ENCODE peak calls at places on chromosome 5, in ten cellular contexts. E is HCT116, U is BE2C, R is transverse colon, C is lower lobe of right lung, M is neuronal stem cell, V is aorta, H is hepatocyte, B is right lobe of liver, O is heart right ventricle. A is an unnamed sample. For H3K4me1, the result is how much of the 10 kb centered on the place peaks cover.

GRCh38 chr5:82812575-82812974 is 264.6 kb downstream of the TMEM167A start:
- DNase-seq in E (no peak), U (no peak), R (no peak), C (no peak), M (no peak), V (no peak), H (no peak), B (no peak), O (no peak), A (no peak)

GRCh38 chr5:7745882-7746735 is 104.8 kb downstream of the CFAP90 start:
- DNase-seq in E (peak), U (peak), R (peak), C (peak), M (peak), V (peak), H (peak), B (peak), O (peak), A (peak)

GRCh38 chr5:137442660-137443059 is 56.5 kb downstream of the SPOCK1 start:
- DNase-seq in E (no peak), U (no peak), R (no peak), C (no peak), M (no peak), V (no peak), H (no peak), B (no peak), O (no peak), A (no peak)

GRCh38 chr5:35921930-35922329 is 16.5 kb downstream of the CAPSL start:
- DNase-seq in E (no peak), U (no peak), R (no peak), C (no peak), M (no peak), V (no peak), H (no peak), B (no peak), O (no peak), A (no peak)

GRCh38 chr5:33423018-33423630 is 17.6 kb upstream of the TARS1 start:
- DNase-seq in E (peak), U (no peak), R (no peak), C (no peak), M (no peak), V (no peak), H (peak), B (no peak), O (no peak), A (peak)

GRCh38 chr5:149886697-149887470 is 57.7 kb downstream of the PDE6A start:
- DNase-seq in E (no peak), U (no peak), R (no peak), C (no peak), M (no peak), V (no peak), H (no peak), B (no peak), O (no peak), A (no peak)

GRCh38 chr5:102867999-102868662 is 113.0 kb downstream of the PAM start:
- DNase-seq in E (no peak), U (peak), R (no peak), C (no peak), M (no peak), V (no peak), H (no peak), B (no peak), O (no peak), A (no peak)

GRCh38 chr5:96088676-96089075 is 127.0 kb upstream of the ELL2 start:
- DNase-seq in E (no peak), U (no peak), R (no peak), C (no peak), M (no peak), V (no peak), H (no peak), B (no peak), O (no peak), A (no peak)

GRCh38 chr5:57488308-57488955 is 5.8 kb upstream of the ACTBL2 start:
- DNase-seq in E (no peak), U (no peak), R (no peak), C (no peak), M (no peak), V (no peak), H (no peak), B (no peak), O (peak), A (no peak)

GRCh38 chr5:139638736-139639618 is 9.2 kb upstream of the CXXC5 start:
- DNase-seq in E (no peak), U (peak), R (peak), C (no peak), M (no peak), V (no peak), H (peak), B (no peak), O (no peak), A (no peak)

GRCh38 chr5:135039526-135040296 is 5.7 kb upstream of the PITX1 start:
- DNase-seq in E (no peak), U (no peak), R (no peak), C (peak), M (no peak), V (peak), H (peak), B (no peak), O (no peak), A (peak)

GRCh38 chr5:444226-444625 is 1.2 kb downstream of the EXOC3 start:
- DNase-seq in E (no peak), U (no peak), R (peak), C (no peak), M (no peak), V (peak), H (no peak), B (peak), O (no peak), A (no peak)

GRCh38 chr5:133668458-133668857 is 56.1 kb upstream of the FSTL4 start:
- DNase-seq in E (no peak), U (no peak), R (no peak), C (no peak), M (no peak), V (no peak), H (no peak), B (no peak), O (no peak), A (no peak)

GRCh38 chr5:38381361-38381760 is 123.0 kb downstream of the EGFLAM start:
- DNase-seq in E (no peak), U (no peak), R (no peak), C (no peak), M (no peak), V (no peak), H (no peak), B (no peak), O (no peak), A (no peak)

GRCh38 chr5:132411382-132411925 is 41.9 kb downstream of the SLC22A5 start:
- DNase-seq in E (no peak), U (no peak), R (peak), C (no peak), M (no peak), V (no peak), H (peak), B (peak), O (no peak), A (no peak)

GRCh38 chr5:73370620-73371583 is 77.7 kb downstream of the FOXD1 start:
- DNase-seq in E (peak), U (peak), R (no peak), C (no peak), M (no peak), V (no peak), H (peak), B (no peak), O (no peak), A (no peak)

GRCh38 chr5:163161512-163161911 is 275.9 kb upstream of the CCNG1 start:
- DNase-seq in E (no peak), U (no peak), R (no peak), C (no peak), M (no peak), V (no peak), H (no peak), B (no peak), O (no peak), A (no peak)

GRCh38 chr5:146828385-146828784 is 50.2 kb downstream of the PPP2R2B start:
- DNase-seq in E (no peak), U (peak), R (no peak), C (no peak), M (no peak), V (no peak), H (peak), B (no peak), O (no peak), A (no peak)

GRCh38 chr5:23136958-23137357 is 283.8 kb upstream of the CDH12 start:
- DNase-seq in E (no peak), U (no peak), R (no peak), C (no peak), M (no peak), V (no peak), H (no peak), B (no peak), O (no peak), A (no peak)

GRCh38 chr5:168786142-168786541 is 207.0 kb upstream of the PANK3 start:
- DNase-seq in E (peak), U (no peak), R (no peak), C (no peak), M (no peak), V (no peak), H (no peak), B (no peak), O (no peak), A (no peak)

GRCh38 chr5:163350083-163350482 is 87.3 kb upstream of the CCNG1 start:
- DNase-seq in E (no peak), U (peak), R (no peak), C (no peak), M (no peak), V (no peak), H (peak), B (no peak), O (no peak), A (peak)

GRCh38 chr5:134003957-134004625 is 684 bp downstream of the VDAC1 start:
- DNase-seq in E (no peak), U (peak), R (peak), C (peak), M (peak), V (peak), H (peak), B (peak), O (peak), A (peak)

GRCh38 chr5:1380011-1380817 is 35.3 kb upstream of the CLPTM1L start:
- DNase-seq in E (no peak), U (peak), R (peak), C (peak), M (peak), V (no peak), H (peak), B (no peak), O (no peak), A (peak)

GRCh38 chr5:78751872-78752271 is 103.3 kb upstream of the LHFPL2 start:
- DNase-seq in E (no peak), U (no peak), R (no peak), C (no peak), M (no peak), V (no peak), H (no peak), B (no peak), O (no peak), A (no peak)

GRCh38 chr5:39671421-39672110 is 246.8 kb upstream of the DAB2 start:
- DNase-seq in E (no peak), U (no peak), R (no peak), C (no peak), M (no peak), V (no peak), H (no peak), B (no peak), O (no peak), A (no peak)

GRCh38 chr5:57002959-57003485 is 51.1 kb upstream of the MIER3 start:
- DNase-seq in E (no peak), U (no peak), R (no peak), C (no peak), M (no peak), V (no peak), H (peak), B (no peak), O (no peak), A (no peak)

GRCh38 chr5:55800924-55801323 is 50.2 kb upstream of the IL31RA start:
- DNase-seq in E (no peak), U (no peak), R (no peak), C (no peak), M (no peak), V (no peak), H (no peak), B (no peak), O (no peak), A (no peak)

GRCh38 chr5:175652741-175653663 is 4.9 kb upstream of the HRH2 start:
- DNase-seq in E (no peak), U (no peak), R (peak), C (no peak), M (no peak), V (no peak), H (no peak), B (no peak), O (no peak), A (no peak)

GRCh38 chr5:57817001-57817453 is 334.4 kb upstream of the ACTBL2 start:
- DNase-seq in E (no peak), U (no peak), R (no peak), C (no peak), M (no peak), V (no peak), H (peak), B (no peak), O (no peak), A (no peak)

GRCh38 chr5:134438268-134438622 is 26.6 kb upstream of the CDKN2AIPNL start:
- DNase-seq in E (no peak), U (no peak), R (no peak), C (no peak), M (no peak), V (no peak), H (no peak), B (no peak), O (no peak), A (no peak)

GRCh38 chr5:123705741-123706140 is 193.8 kb downstream of the CSNK1G3 start:
- DNase-seq in E (no peak), U (no peak), R (no peak), C (no peak), M (no peak), V (no peak), H (no peak), B (no peak), O (no peak), A (no peak)

GRCh38 chr5:179754024-179754423 is 21.4 kb downstream of the MAML1 start:
- DNase-seq in E (no peak), U (no peak), R (no peak), C (peak), M (no peak), V (peak), H (no peak), B (no peak), O (no peak), A (no peak)

GRCh38 chr5:142097681-142098080 is 10.9 kb upstream of the NDFIP1 start:
- DNase-seq in E (no peak), U (no peak), R (no peak), C (no peak), M (no peak), V (no peak), H (peak), B (no peak), O (no peak), A (no peak)

GRCh38 chr5:93721045-93721444 is 20.4 kb downstream of the POU5F2 start:
- DNase-seq in E (no peak), U (no peak), R (no peak), C (no peak), M (no peak), V (no peak), H (no peak), B (no peak), O (no peak), A (no peak)
- H3K4me1 ChIP-seq in E (under half), U (under half), R (under half), C (under half), M (under half), V (under half), H (under half), B (under half), O (under half), A (under half)

GRCh38 chr5:36929438-36929837 is 52.9 kb downstream of the NIPBL start:
- DNase-seq in E (no peak), U (no peak), R (no peak), C (no peak), M (no peak), V (no peak), H (no peak), B (no peak), O (no peak), A (no peak)

GRCh38 chr5:36934740-36935356 is 58.3 kb downstream of the NIPBL start:
- DNase-seq in E (no peak), U (no peak), R (no peak), C (no peak), M (no peak), V (no peak), H (no peak), B (no peak), O (no peak), A (no peak)

GRCh38 chr5:36935805-36936204 is 59.2 kb downstream of the NIPBL start:
- DNase-seq in E (no peak), U (no peak), R (no peak), C (no peak), M (no peak), V (no peak), H (no peak), B (no peak), O (no peak), A (no peak)

GRCh38 chr5:36932056-36932455 is 55.5 kb downstream of the NIPBL start:
- DNase-seq in E (no peak), U (no peak), R (no peak), C (no peak), M (no peak), V (no peak), H (no peak), B (no peak), O (no peak), A (no peak)

GRCh38 chr5:36932699-36933098 is 56.1 kb downstream of the NIPBL start:
- DNase-seq in E (no peak), U (no peak), R (no peak), C (no peak), M (no peak), V (no peak), H (no peak), B (no peak), O (no peak), A (no peak)
- H3K4me1 ChIP-seq in E (under half), U (under half), R (under half), C (under half), M (under half), V (under half), H (under half), B (under half), O (half or more), A (under half)

GRCh38 chr5:50711280-50711679 is 44.8 kb downstream of the PARP8 start:
- DNase-seq in E (no peak), U (no peak), R (peak), C (no peak), M (no peak), V (no peak), H (peak), B (peak), O (peak), A (no peak)
- H3K4me1 ChIP-seq in E (under half), U (under half), R (under half), C (under half), M (under half), V (under half), H (under half), B (under half), O (under half), A (under half)

GRCh38 chr5:173916233-173916632 is 28.1 kb downstream of the CPEB4 start:
- DNase-seq in E (no peak), U (no peak), R (no peak), C (no peak), M (no peak), V (no peak), H (no peak), B (no peak), O (no peak), A (peak)

GRCh38 chr5:173919443-173919842 is 31.3 kb downstream of the CPEB4 start:
- DNase-seq in E (no peak), U (no peak), R (no peak), C (no peak), M (no peak), V (no peak), H (peak), B (no peak), O (no peak), A (no peak)

GRCh38 chr5:173920024-173920753 is 32.0 kb downstream of the CPEB4 start:
- DNase-seq in E (no peak), U (peak), R (no peak), C (no peak), M (peak), V (no peak), H (no peak), B (no peak), O (no peak), A (no peak)

GRCh38 chr5:173915310-173916005 is 27.3 kb downstream of the CPEB4 start:
- DNase-seq in E (no peak), U (peak), R (no peak), C (no peak), M (no peak), V (no peak), H (no peak), B (no peak), O (no peak), A (no peak)

DNA sequence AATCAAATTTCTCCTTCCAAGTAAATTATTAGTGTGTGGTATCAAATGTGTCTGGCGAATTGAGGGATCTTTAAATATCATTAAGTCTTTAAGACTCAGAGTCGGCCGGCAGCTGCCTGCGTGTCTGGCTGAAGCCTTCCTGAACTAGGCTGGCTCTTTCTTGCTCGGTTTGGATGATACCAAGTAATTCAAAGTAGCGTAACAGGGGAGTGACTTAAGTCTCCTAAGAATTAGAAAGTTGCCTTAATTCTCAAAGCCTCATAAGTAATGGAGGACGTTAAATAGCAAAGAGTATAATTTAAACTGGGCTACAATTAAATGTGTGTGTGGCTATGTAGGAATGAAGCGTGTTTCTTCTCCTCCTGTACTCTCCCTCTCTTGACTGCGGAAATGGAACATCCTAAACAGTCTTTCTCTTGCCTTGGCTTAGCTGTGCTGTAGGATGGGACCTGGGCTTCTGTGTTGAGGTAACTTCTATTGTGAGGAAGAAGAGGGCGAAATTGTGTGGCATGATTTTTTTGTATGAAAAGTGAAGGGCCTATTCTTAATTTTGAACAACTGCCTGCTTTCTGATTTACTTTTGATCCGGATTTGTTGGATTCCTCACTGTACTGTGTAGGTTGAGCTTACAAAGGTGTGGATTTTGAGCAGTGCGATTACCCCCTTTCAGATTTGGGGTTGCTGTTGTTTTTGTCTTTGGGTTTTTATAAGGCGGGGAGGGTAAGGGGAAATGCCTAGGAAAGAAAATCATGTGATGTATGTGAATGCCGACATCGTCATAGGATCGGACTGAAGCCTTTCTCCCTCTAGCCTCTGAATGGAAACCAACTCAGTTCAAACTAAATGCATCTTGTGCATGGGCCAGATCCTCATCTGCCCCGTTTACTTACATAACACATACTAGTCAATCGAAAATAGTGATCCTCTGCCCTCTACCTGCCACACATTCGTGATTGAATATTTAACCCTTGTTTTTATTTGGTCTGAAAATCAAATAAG is 29.9 kb downstream of the CPEB4 start:
- DNase-seq in E (peak), U (peak), R (peak), C (peak), M (peak), V (peak), H (peak), B (no peak), O (peak), A (peak)
- H3K4me1 ChIP-seq in E (under half), U (under half), R (half or more), C (half or more), M (under half), V (under half), H (under half), B (under half), O (half or more), A (half or more)

GRCh38 chr5:171226096-171226495 is 83.0 kb upstream of the TLX3 start:
- DNase-seq in E (no peak), U (no peak), R (no peak), C (no peak), M (no peak), V (no peak), H (no peak), B (no peak), O (no peak), A (no peak)
- H3K4me1 ChIP-seq in E (under half), U (under half), R (under half), C (under half), M (under half), V (under half), H (under half), B (under half), O (under half), A (under half)

DNA sequence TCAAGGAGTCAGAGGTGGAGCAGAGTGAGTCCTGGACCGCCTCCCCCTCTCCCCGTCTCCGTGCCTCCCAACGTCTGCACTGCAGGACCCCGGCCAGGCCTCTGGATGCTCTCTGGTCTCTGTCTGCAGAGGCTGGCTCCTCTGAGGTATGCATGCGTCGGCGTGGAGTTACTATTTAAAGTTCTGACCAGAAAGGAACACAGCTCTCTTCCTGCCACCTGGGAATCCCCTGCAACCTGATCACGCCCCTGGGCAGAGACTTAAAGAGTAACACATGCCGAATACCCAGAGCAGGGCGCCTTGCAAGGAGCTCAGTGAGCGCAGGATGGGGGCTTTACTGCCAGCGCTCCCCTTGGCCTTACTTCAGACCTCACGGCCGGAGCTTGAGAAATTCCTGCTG is 16.0 kb downstream of the ANXA6 start:
- DNase-seq in E (no peak), U (no peak), R (peak), C (no peak), M (no peak), V (no peak), H (peak), B (no peak), O (peak), A (peak)
- H3K4me1 ChIP-seq in E (under half), U (under half), R (half or more), C (under half), M (under half), V (under half), H (under half), B (under half), O (half or more), A (under half)

GRCh38 chr5:10627185-10628115 is 63.6 kb downstream of the ANKRD33B start:
- DNase-seq in E (peak), U (peak), R (peak), C (peak), M (peak), V (peak), H (peak), B (peak), O (peak), A (peak)
- H3K4me1 ChIP-seq in E (half or more), U (under half), R (under half), C (under half), M (under half), V (under half), H (under half), B (under half), O (under half), A (under half)